ENCODE peak calls at places on chromosome 5, in five cellular contexts. One of them, this sample, is unnamed. For H3K4me1, the result is how much of the 10 kb centered on the place peaks cover.

GRCh38 chr5:180343846-180344327 is 9.2 kb downstream of the GFPT2 start:
- DNase-seq in PC-9: peak
- DNase-seq in mucosa of descending colon: peak
- DNase-seq in small intestine: peak
- DNase-seq in heart right ventricle: no peak
- DNase-seq in this sample: no peak

GRCh38 chr5:122736086-122736485 is 38.8 kb upstream of the SNX2 start:
- DNase-seq in PC-9: no peak
- DNase-seq in small intestine: no peak
- DNase-seq in heart right ventricle: no peak
- DNase-seq in mucosa of descending colon: no peak
- DNase-seq in this sample: no peak

GRCh38 chr5:126811515-126812198 is 34.7 kb downstream of the LMNB1 start:
- DNase-seq in mucosa of descending colon: no peak
- DNase-seq in heart right ventricle: no peak
- DNase-seq in PC-9: no peak
- DNase-seq in small intestine: no peak
- DNase-seq in this sample: no peak

GRCh38 chr5:135481387-135481786 is 29.2 kb upstream of the TIFAB start:
- DNase-seq in mucosa of descending colon: no peak
- DNase-seq in small intestine: no peak
- DNase-seq in PC-9: no peak
- DNase-seq in heart right ventricle: no peak
- DNase-seq in this sample: no peak

GRCh38 chr5:58165152-58165551 is 294.7 kb downstream of the PLK2 start:
- DNase-seq in mucosa of descending colon: no peak
- DNase-seq in heart right ventricle: no peak
- DNase-seq in small intestine: no peak
- DNase-seq in PC-9: no peak
- DNase-seq in this sample: no peak

GRCh38 chr5:181181650-181182565 is 23.1 kb downstream of the TRIM7 start:
- DNase-seq in heart right ventricle: peak
- DNase-seq in mucosa of descending colon: peak
- DNase-seq in PC-9: peak
- DNase-seq in small intestine: peak
- DNase-seq in this sample: peak

GRCh38 chr5:40904994-40905306 is 4.3 kb upstream of the C7 start:
- DNase-seq in mucosa of descending colon: no peak
- DNase-seq in small intestine: no peak
- DNase-seq in heart right ventricle: no peak
- DNase-seq in PC-9: no peak
- DNase-seq in this sample: no peak

GRCh38 chr5:181239062-181239663 is 4.5 kb downstream of the RACK1 start:
- DNase-seq in heart right ventricle: no peak
- DNase-seq in small intestine: no peak
- DNase-seq in PC-9: no peak
- DNase-seq in mucosa of descending colon: no peak
- DNase-seq in this sample: no peak

GRCh38 chr5:31833005-31833404 is 194.1 kb downstream of the PDZD2 start:
- DNase-seq in small intestine: no peak
- DNase-seq in heart right ventricle: no peak
- DNase-seq in PC-9: no peak
- DNase-seq in mucosa of descending colon: no peak
- DNase-seq in this sample: no peak

GRCh38 chr5:141821430-141821925 is 56.7 kb downstream of the PCDH1 start:
- DNase-seq in PC-9: peak
- DNase-seq in heart right ventricle: no peak
- DNase-seq in small intestine: no peak
- DNase-seq in mucosa of descending colon: no peak
- DNase-seq in this sample: no peak

GRCh38 chr5:135821802-135822201 is 12.7 kb upstream of the SLC25A48 start:
- DNase-seq in small intestine: no peak
- DNase-seq in mucosa of descending colon: no peak
- DNase-seq in heart right ventricle: no peak
- DNase-seq in PC-9: no peak
- DNase-seq in this sample: no peak

GRCh38 chr5:124719346-124719967 is 27.0 kb downstream of the ZNF608 start:
- DNase-seq in mucosa of descending colon: no peak
- DNase-seq in small intestine: peak
- DNase-seq in PC-9: no peak
- DNase-seq in heart right ventricle: no peak
- DNase-seq in this sample: no peak

GRCh38 chr5:151296974-151297373 is 6.6 kb downstream of the SLC36A3 start:
- DNase-seq in small intestine: no peak
- DNase-seq in heart right ventricle: no peak
- DNase-seq in mucosa of descending colon: no peak
- DNase-seq in PC-9: no peak
- DNase-seq in this sample: no peak

GRCh38 chr5:53877243-53877642 is 316.8 kb downstream of the NDUFS4 start:
- DNase-seq in heart right ventricle: no peak
- DNase-seq in small intestine: no peak
- DNase-seq in mucosa of descending colon: no peak
- DNase-seq in PC-9: no peak
- DNase-seq in this sample: no peak

GRCh38 chr5:135243194-135244191 is 155.5 kb downstream of the MACROH2A1 start:
- DNase-seq in heart right ventricle: peak
- DNase-seq in small intestine: no peak
- DNase-seq in mucosa of descending colon: peak
- DNase-seq in PC-9: no peak
- DNase-seq in this sample: peak

GRCh38 chr5:150601774-150602345 is 38.6 kb upstream of the SYNPO start:
- DNase-seq in small intestine: no peak
- DNase-seq in heart right ventricle: no peak
- DNase-seq in mucosa of descending colon: no peak
- DNase-seq in PC-9: no peak
- DNase-seq in this sample: peak

GRCh38 chr5:66908230-66908629 is 288.4 kb downstream of the CD180 start:
- DNase-seq in heart right ventricle: no peak
- DNase-seq in small intestine: no peak
- DNase-seq in mucosa of descending colon: no peak
- DNase-seq in PC-9: no peak
- DNase-seq in this sample: no peak

GRCh38 chr5:66903218-66903617 is 293.4 kb downstream of the CD180 start:
- DNase-seq in PC-9: no peak
- DNase-seq in heart right ventricle: no peak
- DNase-seq in mucosa of descending colon: no peak
- DNase-seq in small intestine: no peak
- DNase-seq in this sample: no peak

GRCh38 chr5:66906021-66906420 is 290.6 kb downstream of the CD180 start:
- DNase-seq in heart right ventricle: no peak
- DNase-seq in small intestine: no peak
- DNase-seq in PC-9: no peak
- DNase-seq in mucosa of descending colon: no peak
- DNase-seq in this sample: no peak

GRCh38 chr5:66904189-66904588 is 292.4 kb downstream of the CD180 start:
- DNase-seq in PC-9: no peak
- DNase-seq in heart right ventricle: no peak
- DNase-seq in small intestine: no peak
- DNase-seq in mucosa of descending colon: peak
- DNase-seq in this sample: no peak

DNA sequence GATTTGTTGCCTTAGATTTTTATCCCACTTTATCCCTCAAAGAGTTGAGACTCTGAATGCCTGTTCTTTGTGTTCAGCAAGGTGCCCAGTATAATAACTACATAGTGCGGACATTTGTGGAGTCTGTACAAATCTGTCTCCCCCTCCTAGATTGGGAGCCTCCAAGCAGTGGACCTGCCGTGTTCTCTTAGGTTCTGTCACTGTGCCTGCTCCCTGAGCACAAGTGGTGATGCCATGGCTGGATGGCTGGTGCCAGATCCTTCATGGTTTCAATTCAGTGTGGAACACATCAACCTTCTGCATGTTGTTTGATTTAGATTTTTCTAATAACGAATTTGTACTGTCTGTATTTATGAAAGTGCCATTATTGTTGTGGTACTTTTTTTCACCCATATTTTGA is 292.9 kb downstream of the CD180 start:
- DNase-seq in small intestine: no peak
- DNase-seq in heart right ventricle: no peak
- DNase-seq in mucosa of descending colon: no peak
- DNase-seq in PC-9: no peak
- DNase-seq in this sample: no peak
- H3K4me3 ChIP-seq in small intestine: no peak
- H3K4me3 ChIP-seq in heart right ventricle: no peak
- H3K4me3 ChIP-seq in mucosa of descending colon: no peak
- H3K4me3 ChIP-seq in PC-9: no peak
- H3K4me3 ChIP-seq in this sample: no peak

GRCh38 chr5:173762930-173763329 is 125.2 kb upstream of the CPEB4 start:
- DNase-seq in mucosa of descending colon: no peak
- DNase-seq in small intestine: peak
- DNase-seq in PC-9: peak
- DNase-seq in heart right ventricle: no peak
- DNase-seq in this sample: no peak
- H3K4me1 ChIP-seq in mucosa of descending colon: under half
- H3K4me1 ChIP-seq in small intestine: under half
- H3K4me1 ChIP-seq in PC-9: under half
- H3K4me1 ChIP-seq in heart right ventricle: under half
- H3K4me1 ChIP-seq in this sample: under half

DNA sequence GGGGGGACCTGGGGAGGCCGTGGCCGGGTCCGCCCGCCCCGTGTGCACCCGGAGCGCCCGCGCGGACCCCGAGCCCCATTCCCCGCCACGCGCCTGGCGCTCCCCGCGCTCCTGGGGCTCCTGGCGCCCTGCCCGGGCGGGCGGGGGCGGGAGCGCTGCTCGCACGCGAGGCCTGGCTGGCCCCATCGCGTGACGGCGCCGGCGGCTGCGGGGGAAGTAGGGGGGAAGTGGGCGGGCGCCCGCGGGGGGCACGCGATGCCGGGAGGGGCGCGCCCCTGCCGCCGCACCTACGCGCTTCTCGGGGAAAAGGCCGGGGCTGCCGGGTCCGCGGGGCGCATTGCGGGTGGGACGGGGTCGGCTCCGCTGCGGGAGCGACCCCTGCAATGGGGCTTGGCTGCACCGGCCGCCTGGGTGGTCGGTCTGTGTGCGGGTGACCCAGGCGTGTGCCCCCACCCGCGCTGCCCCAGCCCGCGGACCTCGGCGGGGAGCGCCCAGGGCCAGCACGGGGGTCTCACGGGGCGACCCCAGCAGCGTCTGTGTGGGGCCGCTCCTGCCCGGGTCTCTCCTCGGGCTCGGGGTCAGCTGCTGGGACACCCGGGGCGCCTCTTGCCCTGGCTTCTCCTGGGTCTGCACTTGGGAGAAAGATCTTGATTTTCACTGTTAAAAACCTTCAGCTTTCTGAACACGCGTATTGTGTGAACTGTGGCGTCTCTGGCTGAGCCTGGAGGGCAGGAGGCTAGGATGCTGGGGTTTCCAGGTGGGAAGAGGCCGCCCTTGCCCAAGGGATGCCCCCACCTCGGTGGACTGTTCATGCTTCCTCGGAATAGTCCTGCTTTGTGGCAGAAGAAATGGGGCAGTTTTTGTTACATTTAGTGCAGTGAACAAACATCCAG is 52.4 kb downstream of the AHRR start:
- DNase-seq in mucosa of descending colon: peak
- DNase-seq in PC-9: peak
- DNase-seq in small intestine: no peak
- DNase-seq in heart right ventricle: peak
- DNase-seq in this sample: peak
- H3K4me3 ChIP-seq in mucosa of descending colon: no peak
- H3K4me3 ChIP-seq in PC-9: no peak
- H3K4me3 ChIP-seq in small intestine: no peak
- H3K4me3 ChIP-seq in heart right ventricle: peak
- H3K4me3 ChIP-seq in this sample: no peak

GRCh38 chr5:159181152-159181551 is 28.2 kb downstream of the RNF145 start:
- DNase-seq in heart right ventricle: no peak
- DNase-seq in PC-9: no peak
- DNase-seq in small intestine: no peak
- DNase-seq in mucosa of descending colon: no peak
- DNase-seq in this sample: no peak
- H3K4me1 ChIP-seq in heart right ventricle: under half
- H3K4me1 ChIP-seq in PC-9: under half
- H3K4me1 ChIP-seq in small intestine: under half
- H3K4me1 ChIP-seq in mucosa of descending colon: under half
- H3K4me1 ChIP-seq in this sample: under half

GRCh38 chr5:119313207-119313606 is 42.6 kb upstream of the TNFAIP8 start:
- DNase-seq in mucosa of descending colon: no peak
- DNase-seq in PC-9: no peak
- DNase-seq in small intestine: no peak
- DNase-seq in heart right ventricle: no peak
- DNase-seq in this sample: no peak

GRCh38 chr5:119315516-119315949 is 40.3 kb upstream of the TNFAIP8 start:
- DNase-seq in heart right ventricle: no peak
- DNase-seq in small intestine: peak
- DNase-seq in mucosa of descending colon: no peak
- DNase-seq in PC-9: no peak
- DNase-seq in this sample: no peak

GRCh38 chr5:119313876-119314605 is 41.8 kb upstream of the TNFAIP8 start:
- DNase-seq in heart right ventricle: no peak
- DNase-seq in PC-9: no peak
- DNase-seq in small intestine: no peak
- DNase-seq in mucosa of descending colon: no peak
- DNase-seq in this sample: no peak

GRCh38 chr5:119318256-119318914 is 37.4 kb upstream of the TNFAIP8 start:
- DNase-seq in mucosa of descending colon: no peak
- DNase-seq in small intestine: no peak
- DNase-seq in PC-9: no peak
- DNase-seq in heart right ventricle: no peak
- DNase-seq in this sample: no peak

GRCh38 chr5:119316116-119316515 is 39.7 kb upstream of the TNFAIP8 start:
- DNase-seq in mucosa of descending colon: no peak
- DNase-seq in small intestine: no peak
- DNase-seq in heart right ventricle: no peak
- DNase-seq in PC-9: no peak
- DNase-seq in this sample: no peak
- H3K4me3 ChIP-seq in mucosa of descending colon: no peak
- H3K4me3 ChIP-seq in small intestine: no peak
- H3K4me3 ChIP-seq in heart right ventricle: no peak
- H3K4me3 ChIP-seq in PC-9: no peak
- H3K4me3 ChIP-seq in this sample: no peak

DNA sequence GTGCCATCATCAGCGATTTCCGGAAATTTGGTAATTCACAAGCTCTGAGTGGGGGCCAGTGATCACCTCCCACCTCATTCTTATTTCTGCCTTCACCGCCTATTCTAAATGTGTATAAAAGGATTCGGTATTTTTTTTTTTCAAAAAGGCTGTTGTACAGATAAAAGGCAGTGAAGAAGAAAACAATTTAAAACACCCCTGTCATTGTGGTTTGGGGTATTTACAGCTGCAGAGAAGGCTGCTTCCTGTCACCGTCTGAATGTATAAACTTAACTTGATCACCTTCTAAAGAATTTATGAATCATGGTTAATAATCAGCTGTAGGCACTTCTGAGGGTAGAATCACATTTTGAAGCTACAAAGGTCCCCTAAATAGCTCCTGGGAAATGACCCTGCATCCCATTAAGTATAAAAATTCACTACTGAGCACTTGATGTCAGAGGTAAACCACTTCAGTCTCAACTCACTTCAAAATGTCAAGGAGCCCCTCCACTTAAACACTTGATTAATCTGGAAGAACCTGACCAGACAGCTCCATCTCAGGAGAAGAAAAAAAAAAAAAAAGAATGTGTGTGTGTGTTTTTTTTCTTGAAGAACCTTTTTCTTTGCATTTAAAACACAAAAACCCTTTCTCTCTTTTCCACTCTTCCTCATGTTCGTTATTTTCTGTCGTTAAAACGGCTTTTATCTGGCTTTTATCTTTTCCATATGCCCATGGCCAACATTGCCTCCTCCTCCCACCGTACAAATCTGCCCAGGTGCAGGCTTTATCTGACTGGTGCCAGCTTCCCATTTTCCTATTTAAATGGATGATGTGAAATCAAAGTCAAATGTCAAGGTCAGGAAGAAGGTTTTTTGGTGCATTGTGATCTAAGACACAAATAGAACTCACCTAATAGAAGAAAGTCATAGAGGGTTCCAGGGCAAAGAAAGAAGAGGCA is 291.2 kb downstream of the IRX1 start:
- DNase-seq in PC-9: no peak
- DNase-seq in mucosa of descending colon: no peak
- DNase-seq in heart right ventricle: no peak
- DNase-seq in small intestine: no peak
- DNase-seq in this sample: no peak
- H3K4me1 ChIP-seq in PC-9: under half
- H3K4me1 ChIP-seq in mucosa of descending colon: under half
- H3K4me1 ChIP-seq in heart right ventricle: under half
- H3K4me1 ChIP-seq in small intestine: under half
- H3K4me1 ChIP-seq in this sample: under half